ENCODE peak calls at places on chromosomes 16 and 17, in six cellular contexts. One of them, this sample, is unnamed.
A peak's percentile ranks its signal among the peaks of the same experiment; 100 is the strongest.

GRCh38 chr17:17789828-17790672 is 46.7 kb downstream of the SREBF1 start:
- DNase-seq in choroid plexus epithelial cell: no peak
- DNase-seq in thoracic aorta: no peak
- DNase-seq in iPS DF 6.9: no peak
- DNase-seq in CD8-positive, alpha-beta memory T cell: no peak
- DNase-seq in Peyer's patch: no peak
- DNase-seq in this sample: no peak

GRCh38 chr16:48531011-48531962 is 78.7 kb downstream of the N4BP1 start:
- DNase-seq in choroid plexus epithelial cell: peak; percentile 57
- DNase-seq in thoracic aorta: no peak
- DNase-seq in iPS DF 6.9: no peak
- DNase-seq in CD8-positive, alpha-beta memory T cell: no peak
- DNase-seq in Peyer's patch: peak; percentile 44
- DNase-seq in this sample: no peak

GRCh38 chr17:78675316-78675616 is 98.1 kb upstream of the DNAH17 start:
- DNase-seq in choroid plexus epithelial cell: no peak
- DNase-seq in thoracic aorta: no peak
- DNase-seq in iPS DF 6.9: no peak
- DNase-seq in CD8-positive, alpha-beta memory T cell: no peak
- DNase-seq in Peyer's patch: peak; percentile 44
- DNase-seq in this sample: no peak

GRCh38 chr17:42094375-42095069 is 3.8 kb downstream of the ZNF385C start:
- DNase-seq in choroid plexus epithelial cell: no peak
- DNase-seq in thoracic aorta: no peak
- DNase-seq in iPS DF 6.9: no peak
- DNase-seq in CD8-positive, alpha-beta memory T cell: no peak
- DNase-seq in Peyer's patch: no peak
- DNase-seq in this sample: no peak

GRCh38 chr16:1123525-1124230 is 27.6 kb upstream of the C1QTNF8 start:
- DNase-seq in choroid plexus epithelial cell: no peak
- DNase-seq in thoracic aorta: no peak
- DNase-seq in iPS DF 6.9: no peak
- DNase-seq in CD8-positive, alpha-beta memory T cell: no peak
- DNase-seq in Peyer's patch: no peak
- DNase-seq in this sample: no peak

GRCh38 chr16:47887496-47887895 is 268.3 kb downstream of the ABCC12 start:
- DNase-seq in choroid plexus epithelial cell: peak; percentile 16
- DNase-seq in thoracic aorta: no peak
- DNase-seq in iPS DF 6.9: no peak
- DNase-seq in CD8-positive, alpha-beta memory T cell: no peak
- DNase-seq in Peyer's patch: no peak
- DNase-seq in this sample: peak; percentile 5

GRCh38 chr17:41518031-41518430 is 659 bp downstream of the KRT15 start:
- DNase-seq in choroid plexus epithelial cell: no peak
- DNase-seq in thoracic aorta: no peak
- DNase-seq in iPS DF 6.9: no peak
- DNase-seq in CD8-positive, alpha-beta memory T cell: no peak
- DNase-seq in Peyer's patch: no peak
- DNase-seq in this sample: no peak

GRCh38 chr16:30557950-30558788 is at the start of gene ZNF764:
- DNase-seq in choroid plexus epithelial cell: peak; percentile 98
- DNase-seq in thoracic aorta: peak; percentile 98
- DNase-seq in iPS DF 6.9: peak; percentile 79
- DNase-seq in CD8-positive, alpha-beta memory T cell: peak; percentile 92
- DNase-seq in Peyer's patch: peak; percentile 99
- DNase-seq in this sample: peak; percentile 83

GRCh38 chr16:4378202-4378666 is 6.6 kb downstream of the VASN start:
- DNase-seq in choroid plexus epithelial cell: no peak
- DNase-seq in thoracic aorta: no peak
- DNase-seq in iPS DF 6.9: no peak
- DNase-seq in CD8-positive, alpha-beta memory T cell: peak; percentile 5
- DNase-seq in Peyer's patch: no peak
- DNase-seq in this sample: no peak

GRCh38 chr17:14301761-14302401 is 1.0 kb downstream of the HS3ST3B1 start:
- DNase-seq in choroid plexus epithelial cell: peak; percentile 67
- DNase-seq in thoracic aorta: no peak
- DNase-seq in iPS DF 6.9: no peak
- DNase-seq in CD8-positive, alpha-beta memory T cell: peak; percentile 67
- DNase-seq in Peyer's patch: peak; percentile 78
- DNase-seq in this sample: no peak

GRCh38 chr17:75664099-75664549 is 2.8 kb downstream of the RECQL5 start:
- DNase-seq in choroid plexus epithelial cell: no peak
- DNase-seq in thoracic aorta: no peak
- DNase-seq in iPS DF 6.9: no peak
- DNase-seq in CD8-positive, alpha-beta memory T cell: no peak
- DNase-seq in Peyer's patch: no peak
- DNase-seq in this sample: no peak

GRCh38 chr17:63675607-63676539 is 24.1 kb downstream of the LIMD2 start:
- DNase-seq in choroid plexus epithelial cell: peak; percentile 91
- DNase-seq in thoracic aorta: peak; percentile 67
- DNase-seq in iPS DF 6.9: no peak
- DNase-seq in CD8-positive, alpha-beta memory T cell: no peak
- DNase-seq in Peyer's patch: peak; percentile 89
- DNase-seq in this sample: peak; percentile 31

GRCh38 chr16:19396555-19397011 is 21.1 kb upstream of the TMC5 start:
- DNase-seq in choroid plexus epithelial cell: no peak
- DNase-seq in thoracic aorta: no peak
- DNase-seq in iPS DF 6.9: no peak
- DNase-seq in CD8-positive, alpha-beta memory T cell: no peak
- DNase-seq in Peyer's patch: peak; percentile 82
- DNase-seq in this sample: no peak

GRCh38 chr17:82830249-82830661 is 9.6 kb downstream of the ZNF750 start:
- DNase-seq in choroid plexus epithelial cell: no peak
- DNase-seq in thoracic aorta: no peak
- DNase-seq in iPS DF 6.9: no peak
- DNase-seq in CD8-positive, alpha-beta memory T cell: no peak
- DNase-seq in Peyer's patch: no peak
- DNase-seq in this sample: no peak

GRCh38 chr17:31535581-31535981 is 144.1 kb downstream of the RAB11FIP4 start:
- DNase-seq in choroid plexus epithelial cell: no peak
- DNase-seq in thoracic aorta: no peak
- DNase-seq in iPS DF 6.9: no peak
- DNase-seq in CD8-positive, alpha-beta memory T cell: peak; percentile 25
- DNase-seq in Peyer's patch: peak; percentile 85
- DNase-seq in this sample: no peak

GRCh38 chr17:5667871-5668270 is 83.6 kb upstream of the NLRP1 start:
- DNase-seq in choroid plexus epithelial cell: no peak
- DNase-seq in thoracic aorta: no peak
- DNase-seq in iPS DF 6.9: no peak
- DNase-seq in CD8-positive, alpha-beta memory T cell: no peak
- DNase-seq in Peyer's patch: no peak
- DNase-seq in this sample: no peak

GRCh38 chr17:57097832-57098421 is 12.9 kb downstream of the AKAP1 start:
- DNase-seq in choroid plexus epithelial cell: peak; percentile 72
- DNase-seq in thoracic aorta: no peak
- DNase-seq in iPS DF 6.9: no peak
- DNase-seq in CD8-positive, alpha-beta memory T cell: no peak
- DNase-seq in Peyer's patch: no peak
- DNase-seq in this sample: peak; percentile 48

GRCh38 chr16:89422527-89422904 is 67.8 kb downstream of the ANKRD11 start:
- DNase-seq in choroid plexus epithelial cell: peak; percentile 55
- DNase-seq in thoracic aorta: peak; percentile 51
- DNase-seq in iPS DF 6.9: no peak
- DNase-seq in CD8-positive, alpha-beta memory T cell: no peak
- DNase-seq in Peyer's patch: no peak
- DNase-seq in this sample: no peak

GRCh38 chr16:85930321-85930720 is 31.4 kb downstream of the IRF8 start:
- DNase-seq in choroid plexus epithelial cell: no peak
- DNase-seq in thoracic aorta: no peak
- DNase-seq in iPS DF 6.9: no peak
- DNase-seq in CD8-positive, alpha-beta memory T cell: no peak
- DNase-seq in Peyer's patch: no peak
- DNase-seq in this sample: no peak

GRCh38 chr16:85927326-85927725 is 28.4 kb downstream of the IRF8 start:
- DNase-seq in choroid plexus epithelial cell: no peak
- DNase-seq in thoracic aorta: no peak
- DNase-seq in iPS DF 6.9: no peak
- DNase-seq in CD8-positive, alpha-beta memory T cell: no peak
- DNase-seq in Peyer's patch: no peak
- DNase-seq in this sample: no peak

GRCh38 chr16:85929259-85929704 is 30.3 kb downstream of the IRF8 start:
- DNase-seq in choroid plexus epithelial cell: no peak
- DNase-seq in thoracic aorta: no peak
- DNase-seq in iPS DF 6.9: no peak
- DNase-seq in CD8-positive, alpha-beta memory T cell: no peak
- DNase-seq in Peyer's patch: no peak
- DNase-seq in this sample: no peak

GRCh38 chr16:85927938-85928337 is 29.0 kb downstream of the IRF8 start:
- DNase-seq in choroid plexus epithelial cell: no peak
- DNase-seq in thoracic aorta: no peak
- DNase-seq in iPS DF 6.9: no peak
- DNase-seq in CD8-positive, alpha-beta memory T cell: no peak
- DNase-seq in Peyer's patch: no peak
- DNase-seq in this sample: no peak

GRCh38 chr16:85928411-85928820 is 29.5 kb downstream of the IRF8 start:
- DNase-seq in choroid plexus epithelial cell: peak; percentile 50
- DNase-seq in thoracic aorta: no peak
- DNase-seq in iPS DF 6.9: no peak
- DNase-seq in CD8-positive, alpha-beta memory T cell: no peak
- DNase-seq in Peyer's patch: peak; percentile 66
- DNase-seq in this sample: no peak
- H3K4me3 ChIP-seq in choroid plexus epithelial cell: no peak overlapping the region
- H3K4me3 ChIP-seq in thoracic aorta: no peak overlapping the region
- H3K4me3 ChIP-seq in iPS DF 6.9: no peak overlapping the region
- H3K4me3 ChIP-seq in CD8-positive, alpha-beta memory T cell: no peak overlapping the region
- H3K4me3 ChIP-seq in Peyer's patch: no peak overlapping the region
- H3K4me3 ChIP-seq in this sample: no peak overlapping the region

GRCh38 chr16:52561910-52562741 is 15.2 kb upstream of the TOX3 start:
- DNase-seq in choroid plexus epithelial cell: no peak
- DNase-seq in thoracic aorta: no peak
- DNase-seq in iPS DF 6.9: no peak
- DNase-seq in CD8-positive, alpha-beta memory T cell: no peak
- DNase-seq in Peyer's patch: peak; percentile 56
- DNase-seq in this sample: no peak
- H3K4me3 ChIP-seq in choroid plexus epithelial cell: no peak overlapping the region
- H3K4me3 ChIP-seq in thoracic aorta: no peak overlapping the region
- H3K4me3 ChIP-seq in iPS DF 6.9: no peak overlapping the region
- H3K4me3 ChIP-seq in CD8-positive, alpha-beta memory T cell: no peak overlapping the region
- H3K4me3 ChIP-seq in Peyer's patch: no peak overlapping the region
- H3K4me3 ChIP-seq in this sample: no peak overlapping the region

GRCh38 chr17:58308985-58309917 is 19.3 kb downstream of the TSPOAP1 start:
- DNase-seq in choroid plexus epithelial cell: no peak
- DNase-seq in thoracic aorta: no peak
- DNase-seq in iPS DF 6.9: no peak
- DNase-seq in CD8-positive, alpha-beta memory T cell: no peak
- DNase-seq in Peyer's patch: peak; percentile 38
- DNase-seq in this sample: no peak
- H3K4me3 ChIP-seq in choroid plexus epithelial cell: no peak overlapping the region
- H3K4me3 ChIP-seq in thoracic aorta: no peak overlapping the region
- H3K4me3 ChIP-seq in iPS DF 6.9: no peak overlapping the region
- H3K4me3 ChIP-seq in CD8-positive, alpha-beta memory T cell: no peak overlapping the region
- H3K4me3 ChIP-seq in Peyer's patch: no peak overlapping the region
- H3K4me3 ChIP-seq in this sample: no peak overlapping the region

DNA sequence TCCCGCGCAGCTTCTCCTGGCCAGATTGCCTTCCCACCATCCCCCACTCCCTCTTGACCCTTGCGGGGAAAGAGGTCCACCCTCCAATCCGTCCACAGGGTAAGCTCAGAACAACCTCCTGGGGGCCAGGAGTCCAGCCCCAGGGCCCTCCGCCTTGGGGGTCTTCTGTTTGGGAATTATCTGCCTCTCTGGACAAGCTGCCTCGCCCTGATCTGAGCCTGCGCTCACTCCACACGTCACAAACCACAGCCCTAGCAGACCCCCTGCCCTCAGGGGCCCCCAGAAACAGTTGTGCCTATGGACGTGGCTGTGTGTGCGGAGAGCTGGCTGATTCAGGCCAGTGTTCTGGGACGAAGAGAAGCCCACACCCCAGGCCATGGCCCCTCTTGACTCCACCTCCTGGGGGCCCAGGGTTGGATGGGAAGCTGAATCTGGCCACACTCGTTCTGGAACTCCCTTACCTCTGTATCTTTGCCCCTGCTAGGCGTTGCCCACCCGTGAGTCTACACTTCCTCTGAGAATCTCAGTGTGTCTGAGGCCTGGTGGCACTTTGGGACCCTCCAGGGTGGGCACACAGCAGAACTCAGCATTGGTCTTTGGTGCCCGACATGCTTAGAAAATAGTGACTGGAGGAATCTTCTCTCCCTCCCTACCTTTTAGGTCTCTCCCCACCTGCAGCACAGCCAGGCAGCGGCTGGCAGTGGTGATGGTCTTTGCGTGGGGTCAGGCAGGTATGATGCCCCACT is 119.9 kb upstream of the SMURF2 start:
- DNase-seq in choroid plexus epithelial cell: no peak
- DNase-seq in thoracic aorta: no peak
- DNase-seq in iPS DF 6.9: no peak
- DNase-seq in CD8-positive, alpha-beta memory T cell: no peak
- DNase-seq in Peyer's patch: peak; percentile 39
- DNase-seq in this sample: no peak
- H3K4me3 ChIP-seq in choroid plexus epithelial cell: no peak overlapping the region
- H3K4me3 ChIP-seq in thoracic aorta: peak overlapping the region; percentile 65
- H3K4me3 ChIP-seq in iPS DF 6.9: peak overlapping the region; percentile 57
- H3K4me3 ChIP-seq in CD8-positive, alpha-beta memory T cell: no peak overlapping the region
- H3K4me3 ChIP-seq in Peyer's patch: no peak overlapping the region
- H3K4me3 ChIP-seq in this sample: no peak overlapping the region

DNA sequence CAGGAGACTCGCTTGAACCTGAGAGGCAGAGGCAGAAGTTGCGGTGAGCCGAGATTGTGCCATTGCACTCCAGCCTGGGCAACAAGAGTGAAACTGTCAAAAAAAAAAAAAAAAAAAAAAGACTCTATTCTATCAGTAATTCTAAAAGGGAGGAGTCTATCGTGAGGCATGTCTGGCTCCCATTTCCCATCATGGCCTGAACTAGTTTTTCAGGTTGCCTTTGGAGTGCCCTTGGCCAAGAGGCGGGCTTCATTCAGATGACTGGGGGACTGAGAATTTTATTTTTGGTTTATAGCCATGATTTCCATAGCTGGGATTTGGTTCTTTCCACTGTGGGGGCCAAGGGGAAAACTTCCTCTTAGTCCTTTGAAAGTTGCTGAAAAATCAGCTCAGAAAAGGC is 3.5 kb upstream of the SNX29 start:
- DNase-seq in choroid plexus epithelial cell: no peak
- DNase-seq in thoracic aorta: no peak
- DNase-seq in iPS DF 6.9: no peak
- DNase-seq in CD8-positive, alpha-beta memory T cell: no peak
- DNase-seq in Peyer's patch: no peak
- DNase-seq in this sample: no peak
- H3K4me3 ChIP-seq in choroid plexus epithelial cell: no peak overlapping the region
- H3K4me3 ChIP-seq in thoracic aorta: no peak overlapping the region
- H3K4me3 ChIP-seq in iPS DF 6.9: no peak overlapping the region
- H3K4me3 ChIP-seq in CD8-positive, alpha-beta memory T cell: no peak overlapping the region
- H3K4me3 ChIP-seq in Peyer's patch: no peak overlapping the region
- H3K4me3 ChIP-seq in this sample: no peak overlapping the region